ENCODE peak calls at places on chromosomes 2 and 18, in six cellular contexts. One of them, this sample, is unnamed.

GRCh38 chr2:217273851-217274250 is 414.0 kb upstream of the TNP1 start:
- DNase-seq in GM23338: no peak
- DNase-seq in HepG2: no peak
- DNase-seq in K562: no peak
- DNase-seq in GM12878: no peak
- DNase-seq in H1: no peak
- DNase-seq in this sample: no peak

GRCh38 chr2:23198316-23199114 is 186.5 kb upstream of the KLHL29 start:
- DNase-seq in GM23338: no peak
- DNase-seq in HepG2: no peak
- DNase-seq in K562: no peak
- DNase-seq in GM12878: no peak
- DNase-seq in H1: no peak
- DNase-seq in this sample: no peak

GRCh38 chr2:18959952-18960717 is 370.8 kb upstream of the NT5C1B start:
- DNase-seq in GM23338: no peak
- DNase-seq in HepG2: no peak
- DNase-seq in K562: no peak
- DNase-seq in GM12878: no peak
- DNase-seq in H1: no peak
- DNase-seq in this sample: no peak

GRCh38 chr18:23609390-23610008 is 23.2 kb upstream of the NPC1 start:
- DNase-seq in GM23338: no peak
- DNase-seq in HepG2: no peak
- DNase-seq in K562: no peak
- DNase-seq in GM12878: no peak
- DNase-seq in H1: no peak
- DNase-seq in this sample: no peak

GRCh38 chr2:235526166-235526565 is 32.3 kb downstream of the AGAP1 start:
- DNase-seq in GM23338: no peak
- DNase-seq in HepG2: no peak
- DNase-seq in K562: no peak
- DNase-seq in GM12878: no peak
- DNase-seq in H1: no peak
- DNase-seq in this sample: no peak

GRCh38 chr2:42771546-42772153 is 7.7 kb upstream of the OXER1 start:
- DNase-seq in GM23338: no peak
- DNase-seq in HepG2: no peak
- DNase-seq in K562: no peak
- DNase-seq in GM12878: no peak
- DNase-seq in H1: no peak
- DNase-seq in this sample: no peak

GRCh38 chr18:62781893-62782292 is 66.6 kb downstream of the PHLPP1 start:
- DNase-seq in GM23338: peak
- DNase-seq in HepG2: peak
- DNase-seq in K562: no peak
- DNase-seq in GM12878: no peak
- DNase-seq in H1: no peak
- DNase-seq in this sample: no peak

GRCh38 chr2:233940376-233941276 is 23.5 kb downstream of the TRPM8 start:
- DNase-seq in GM23338: no peak
- DNase-seq in HepG2: no peak
- DNase-seq in K562: no peak
- DNase-seq in GM12878: no peak
- DNase-seq in H1: no peak
- DNase-seq in this sample: no peak

GRCh38 chr2:240960963-240961876 is 37.2 kb upstream of the SNED1 start:
- DNase-seq in GM23338: no peak
- DNase-seq in HepG2: peak
- DNase-seq in K562: no peak
- DNase-seq in GM12878: no peak
- DNase-seq in H1: no peak
- DNase-seq in this sample: no peak

GRCh38 chr2:65545818-65546217 is 113.4 kb upstream of the SPRED2 start:
- DNase-seq in GM23338: no peak
- DNase-seq in HepG2: no peak
- DNase-seq in K562: no peak
- DNase-seq in GM12878: no peak
- DNase-seq in H1: no peak
- DNase-seq in this sample: no peak

DNA sequence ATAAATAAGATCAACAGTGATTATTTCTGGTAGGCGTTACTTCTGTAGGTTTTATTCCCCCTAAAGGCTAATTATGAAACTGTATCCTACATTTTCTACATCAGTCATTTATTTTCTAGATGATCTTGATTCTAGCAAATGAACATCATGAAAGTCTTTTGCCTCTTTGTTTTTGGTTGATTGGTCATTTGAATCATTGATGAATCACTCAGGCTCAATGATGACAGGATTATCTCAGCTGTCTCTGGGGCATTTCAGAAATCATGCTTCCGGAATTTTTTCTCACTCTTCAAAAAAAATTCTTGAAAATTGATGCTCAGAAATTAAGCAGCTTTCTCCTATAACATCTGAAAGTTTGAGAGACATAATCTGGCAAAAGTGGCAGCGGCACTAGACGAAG is 298.9 kb upstream of the TCF4 start:
- DNase-seq in GM23338: no peak
- DNase-seq in HepG2: no peak
- DNase-seq in K562: no peak
- DNase-seq in GM12878: no peak
- DNase-seq in H1: no peak
- DNase-seq in this sample: no peak
- TF ChIP-seq CREB1 in GM23338: no peak
- TF ChIP-seq CREB1 in HepG2: no peak
- TF ChIP-seq CREB1 in K562: no peak
- TF ChIP-seq CREB1 in GM12878: no peak
- TF ChIP-seq CREB1 in H1: no peak
- TF ChIP-seq CREB1 in this sample: no peak

GRCh38 chr2:96888082-96889011 is 18.5 kb upstream of the SEMA4C start:
- DNase-seq in GM23338: no peak
- DNase-seq in HepG2: no peak
- DNase-seq in K562: no peak
- DNase-seq in GM12878: no peak
- DNase-seq in H1: no peak
- DNase-seq in this sample: no peak
- TF ChIP-seq CREB1 in GM23338: no peak
- TF ChIP-seq CREB1 in HepG2: no peak
- TF ChIP-seq CREB1 in K562: no peak
- TF ChIP-seq CREB1 in GM12878: no peak
- TF ChIP-seq CREB1 in H1: no peak
- TF ChIP-seq CREB1 in this sample: no peak

GRCh38 chr2:20501974-20502373 is 55.1 kb downstream of the RHOB start:
- DNase-seq in GM23338: no peak
- DNase-seq in HepG2: no peak
- DNase-seq in K562: no peak
- DNase-seq in GM12878: no peak
- DNase-seq in H1: no peak
- DNase-seq in this sample: no peak
- TF ChIP-seq CREB1 in GM23338: no peak
- TF ChIP-seq CREB1 in HepG2: no peak
- TF ChIP-seq CREB1 in K562: peak
- TF ChIP-seq CREB1 in GM12878: no peak
- TF ChIP-seq CREB1 in H1: no peak
- TF ChIP-seq CREB1 in this sample: no peak

GRCh38 chr2:196170202-196170680 is 1.1 kb downstream of the STK17B start:
- DNase-seq in GM23338: peak
- DNase-seq in HepG2: peak
- DNase-seq in K562: peak
- DNase-seq in GM12878: no peak
- DNase-seq in H1: no peak
- DNase-seq in this sample: no peak
- TF ChIP-seq CREB1 in GM23338: no peak
- TF ChIP-seq CREB1 in HepG2: no peak
- TF ChIP-seq CREB1 in K562: no peak
- TF ChIP-seq CREB1 in GM12878: peak
- TF ChIP-seq CREB1 in H1: no peak
- TF ChIP-seq CREB1 in this sample: no peak

GRCh38 chr2:75558786-75559428 is 1.8 kb downstream of the EVA1A start:
- DNase-seq in GM23338: no peak
- DNase-seq in HepG2: no peak
- DNase-seq in K562: no peak
- DNase-seq in GM12878: no peak
- DNase-seq in H1: no peak
- DNase-seq in this sample: no peak
- TF ChIP-seq CREB1 in GM23338: no peak
- TF ChIP-seq CREB1 in HepG2: no peak
- TF ChIP-seq CREB1 in K562: no peak
- TF ChIP-seq CREB1 in GM12878: no peak
- TF ChIP-seq CREB1 in H1: no peak
- TF ChIP-seq CREB1 in this sample: no peak

GRCh38 chr2:195531754-195532153 is 125.3 kb upstream of the SLC39A10 start:
- DNase-seq in GM23338: no peak
- DNase-seq in HepG2: no peak
- DNase-seq in K562: no peak
- DNase-seq in GM12878: no peak
- DNase-seq in H1: no peak
- DNase-seq in this sample: no peak
- TF ChIP-seq CREB1 in GM23338: no peak
- TF ChIP-seq CREB1 in HepG2: no peak
- TF ChIP-seq CREB1 in K562: no peak
- TF ChIP-seq CREB1 in GM12878: no peak
- TF ChIP-seq CREB1 in H1: no peak
- TF ChIP-seq CREB1 in this sample: no peak

GRCh38 chr2:11987151-11987550 is 240.7 kb downstream of the LPIN1 start:
- DNase-seq in GM23338: no peak
- DNase-seq in HepG2: no peak
- DNase-seq in K562: no peak
- DNase-seq in GM12878: no peak
- DNase-seq in H1: no peak
- DNase-seq in this sample: no peak

GRCh38 chr2:11983401-11983800 is 237.0 kb downstream of the LPIN1 start:
- DNase-seq in GM23338: no peak
- DNase-seq in HepG2: no peak
- DNase-seq in K562: no peak
- DNase-seq in GM12878: no peak
- DNase-seq in H1: no peak
- DNase-seq in this sample: no peak

GRCh38 chr2:11985817-11986566 is 239.6 kb downstream of the LPIN1 start:
- DNase-seq in GM23338: peak
- DNase-seq in HepG2: no peak
- DNase-seq in K562: no peak
- DNase-seq in GM12878: no peak
- DNase-seq in H1: no peak
- DNase-seq in this sample: no peak

GRCh38 chr2:11983870-11984269 is 237.4 kb downstream of the LPIN1 start:
- DNase-seq in GM23338: no peak
- DNase-seq in HepG2: no peak
- DNase-seq in K562: no peak
- DNase-seq in GM12878: no peak
- DNase-seq in H1: no peak
- DNase-seq in this sample: no peak

GRCh38 chr2:11984556-11985158 is 238.2 kb downstream of the LPIN1 start:
- DNase-seq in GM23338: no peak
- DNase-seq in HepG2: no peak
- DNase-seq in K562: no peak
- DNase-seq in GM12878: no peak
- DNase-seq in H1: no peak
- DNase-seq in this sample: no peak
- TF ChIP-seq CREB1 in GM23338: no peak
- TF ChIP-seq CREB1 in HepG2: no peak
- TF ChIP-seq CREB1 in K562: no peak
- TF ChIP-seq CREB1 in GM12878: no peak
- TF ChIP-seq CREB1 in H1: no peak
- TF ChIP-seq CREB1 in this sample: no peak

This sample was measured in WTC11.